ENCODE peak calls at places on chromosomes 6 and 20, in five cellular contexts. Q, I, L, T and V are unnamed samples.

GRCh38 chr6:35552285-35552917 is 39.7 kb upstream of the TULP1 start:
- DNase-seq in Q (no peak), I (no peak), L (no peak), T (peak), V (peak)

GRCh38 chr20:36629719-36630340 is 16.2 kb downstream of the SLA2 start:
- DNase-seq in Q (no peak), I (no peak), L (no peak), T (peak), V (no peak)

GRCh38 chr20:20824924-20825584 is 112.6 kb upstream of the RALGAPA2 start:
- DNase-seq in Q (no peak), I (peak), L (peak), T (peak), V (no peak)

GRCh38 chr6:22828179-22829062 is 259.1 kb downstream of the HDGFL1 start:
- DNase-seq in Q (peak), I (no peak), L (peak), T (no peak), V (peak)

GRCh38 chr6:89716532-89716931 is 78.0 kb upstream of the LYRM2 start:
- DNase-seq in Q (no peak), I (no peak), L (no peak), T (peak), V (no peak)

GRCh38 chr6:18406955-18407738 is 20.0 kb downstream of the RNF144B start:
- DNase-seq in Q (no peak), I (no peak), L (no peak), T (no peak), V (no peak)

GRCh38 chr20:3515379-3516175 is 44.8 kb downstream of the ATRN start:
- DNase-seq in Q (no peak), I (no peak), L (no peak), T (no peak), V (no peak)

GRCh38 chr6:89073014-89073620 is 7.4 kb upstream of the PNRC1 start:
- DNase-seq in Q (no peak), I (no peak), L (no peak), T (no peak), V (no peak)

GRCh38 chr6:123564363-123564762 is 72.4 kb downstream of the TRDN start:
- DNase-seq in Q (no peak), I (no peak), L (no peak), T (no peak), V (no peak)

GRCh38 chr6:131101911-131102680 is 33.2 kb upstream of the AKAP7 start:
- DNase-seq in Q (peak), I (no peak), L (peak), T (no peak), V (no peak)

GRCh38 chr20:49248301-49248700 is 29.1 kb downstream of the DDX27 start:
- DNase-seq in Q (no peak), I (no peak), L (no peak), T (no peak), V (no peak)

GRCh38 chr20:63326314-63327228 is 33.6 kb downstream of the COL20A1 start:
- DNase-seq in Q (no peak), I (peak), L (no peak), T (peak), V (no peak)